ENCODE peak calls at places on chromosomes 6 and 20, in four cellular contexts. One of them, this sample, is unnamed.

GRCh38 chr6:2999005-2999620 is 581 bp upstream of the NQO2 start:
- DNase-seq in IMR-90: peak
- DNase-seq in endothelial cell: peak
- DNase-seq in bronchial epithelial cell: peak
- DNase-seq in this sample: no peak

GRCh38 chr20:59087829-59088433 is 45.3 kb upstream of the PRELID3B start:
- DNase-seq in IMR-90: peak
- DNase-seq in endothelial cell: peak
- DNase-seq in bronchial epithelial cell: peak
- DNase-seq in this sample: peak

GRCh38 chr6:105431226-105431625 is 28.3 kb upstream of the PREP start:
- DNase-seq in IMR-90: peak
- DNase-seq in endothelial cell: peak
- DNase-seq in bronchial epithelial cell: peak
- DNase-seq in this sample: peak

GRCh38 chr20:47133809-47134456 is 222.6 kb downstream of the ZMYND8 start:
- DNase-seq in IMR-90: peak
- DNase-seq in endothelial cell: no peak
- DNase-seq in bronchial epithelial cell: peak
- DNase-seq in this sample: no peak

GRCh38 chr6:4344317-4344899 is 209.0 kb upstream of the ECI2 start:
- DNase-seq in IMR-90: no peak
- DNase-seq in endothelial cell: no peak
- DNase-seq in bronchial epithelial cell: peak
- DNase-seq in this sample: no peak

GRCh38 chr20:634526-634925 is 18.5 kb downstream of the SRXN1 start:
- DNase-seq in IMR-90: no peak
- DNase-seq in endothelial cell: no peak
- DNase-seq in bronchial epithelial cell: no peak
- DNase-seq in this sample: no peak

GRCh38 chr20:5540091-5540490 is 210.1 kb upstream of the SHLD1 start:
- DNase-seq in IMR-90: no peak
- DNase-seq in endothelial cell: no peak
- DNase-seq in bronchial epithelial cell: no peak
- DNase-seq in this sample: no peak

GRCh38 chr6:2509746-2510145 is 241.0 kb downstream of the MYLK4 start:
- DNase-seq in IMR-90: peak
- DNase-seq in endothelial cell: no peak
- DNase-seq in bronchial epithelial cell: no peak
- DNase-seq in this sample: no peak

GRCh38 chr6:163626073-163626867 is 211.8 kb downstream of the QKI start:
- DNase-seq in IMR-90: no peak
- DNase-seq in endothelial cell: no peak
- DNase-seq in bronchial epithelial cell: no peak
- DNase-seq in this sample: no peak

GRCh38 chr6:44072959-44073611 is 54.2 kb downstream of the MRPL14 start:
- DNase-seq in IMR-90: peak
- DNase-seq in endothelial cell: peak
- DNase-seq in bronchial epithelial cell: peak
- DNase-seq in this sample: peak

This sample was measured in HEK293T.